ENCODE peak calls at places on chromosomes 7 and 10, in seven cellular contexts. One of them, this sample, is unnamed.

GRCh38 chr10:45386657-45387056 is 12.6 kb downstream of the ALOX5 start:
- DNase-seq in CD8-positive, alpha-beta memory T cell: no peak
- DNase-seq in GM23338: no peak
- DNase-seq in K562: no peak
- DNase-seq in AG04450: no peak
- DNase-seq in adipocyte: no peak
- DNase-seq in lower lobe of right lung: no peak
- DNase-seq in this sample: no peak

GRCh38 chr7:135326636-135327280 is 93.1 kb downstream of the STRA8 start:
- DNase-seq in adipocyte: no peak
- DNase-seq in K562: no peak
- DNase-seq in GM23338: no peak
- DNase-seq in lower lobe of right lung: no peak
- DNase-seq in CD8-positive, alpha-beta memory T cell: no peak
- DNase-seq in AG04450: peak
- DNase-seq in this sample: no peak

GRCh38 chr10:30827531-30828120 is 198.1 kb upstream of the LYZL2 start:
- DNase-seq in GM23338: no peak
- DNase-seq in adipocyte: peak
- DNase-seq in K562: no peak
- DNase-seq in CD8-positive, alpha-beta memory T cell: no peak
- DNase-seq in AG04450: peak
- DNase-seq in lower lobe of right lung: no peak
- DNase-seq in this sample: no peak

GRCh38 chr7:76217942-76218566 is 16.4 kb downstream of the SRRM3 start:
- DNase-seq in K562: no peak
- DNase-seq in lower lobe of right lung: no peak
- DNase-seq in adipocyte: no peak
- DNase-seq in GM23338: no peak
- DNase-seq in AG04450: no peak
- DNase-seq in CD8-positive, alpha-beta memory T cell: no peak
- DNase-seq in this sample: no peak

GRCh38 chr10:102723989-102724388 is 9.6 kb downstream of the SFXN2 start:
- DNase-seq in K562: no peak
- DNase-seq in adipocyte: no peak
- DNase-seq in lower lobe of right lung: no peak
- DNase-seq in GM23338: no peak
- DNase-seq in AG04450: no peak
- DNase-seq in CD8-positive, alpha-beta memory T cell: no peak
- DNase-seq in this sample: no peak

GRCh38 chr10:80966326-80966986 is 428.8 kb downstream of the SH2D4B start:
- DNase-seq in adipocyte: no peak
- DNase-seq in CD8-positive, alpha-beta memory T cell: no peak
- DNase-seq in AG04450: no peak
- DNase-seq in lower lobe of right lung: no peak
- DNase-seq in GM23338: no peak
- DNase-seq in K562: no peak
- DNase-seq in this sample: no peak

GRCh38 chr7:110975476-110975875 is 115.5 kb upstream of the LRRN3 start:
- DNase-seq in lower lobe of right lung: no peak
- DNase-seq in AG04450: no peak
- DNase-seq in CD8-positive, alpha-beta memory T cell: no peak
- DNase-seq in GM23338: no peak
- DNase-seq in adipocyte: no peak
- DNase-seq in K562: no peak
- DNase-seq in this sample: no peak

GRCh38 chr7:2523461-2523905 is 3.9 kb downstream of the LFNG start:
- DNase-seq in adipocyte: no peak
- DNase-seq in GM23338: peak
- DNase-seq in CD8-positive, alpha-beta memory T cell: no peak
- DNase-seq in K562: no peak
- DNase-seq in AG04450: no peak
- DNase-seq in lower lobe of right lung: peak
- DNase-seq in this sample: no peak

GRCh38 chr7:47571355-47572100 is 10.4 kb downstream of the TNS3 start:
- DNase-seq in AG04450: peak
- DNase-seq in adipocyte: peak
- DNase-seq in CD8-positive, alpha-beta memory T cell: no peak
- DNase-seq in GM23338: no peak
- DNase-seq in K562: no peak
- DNase-seq in lower lobe of right lung: peak
- DNase-seq in this sample: no peak

GRCh38 chr7:43565786-43566185 is 17.1 kb upstream of the STK17A start:
- DNase-seq in CD8-positive, alpha-beta memory T cell: no peak
- DNase-seq in GM23338: no peak
- DNase-seq in lower lobe of right lung: no peak
- DNase-seq in adipocyte: no peak
- DNase-seq in AG04450: no peak
- DNase-seq in K562: no peak
- DNase-seq in this sample: no peak

GRCh38 chr10:116669832-116670644 is 49.3 kb downstream of the PNLIPRP2 start:
- DNase-seq in K562: peak
- DNase-seq in GM23338: peak
- DNase-seq in CD8-positive, alpha-beta memory T cell: no peak
- DNase-seq in lower lobe of right lung: no peak
- DNase-seq in AG04450: no peak
- DNase-seq in adipocyte: no peak
- DNase-seq in this sample: no peak

GRCh38 chr10:126663328-126663727 is 7.2 kb downstream of the C10orf90 start:
- DNase-seq in CD8-positive, alpha-beta memory T cell: no peak
- DNase-seq in adipocyte: peak
- DNase-seq in AG04450: no peak
- DNase-seq in lower lobe of right lung: no peak
- DNase-seq in GM23338: no peak
- DNase-seq in K562: no peak
- DNase-seq in this sample: peak

GRCh38 chr7:158239290-158239981 is 348.2 kb downstream of the PTPRN2 start:
- DNase-seq in GM23338: no peak
- DNase-seq in adipocyte: no peak
- DNase-seq in lower lobe of right lung: no peak
- DNase-seq in CD8-positive, alpha-beta memory T cell: no peak
- DNase-seq in AG04450: no peak
- DNase-seq in K562: peak
- DNase-seq in this sample: no peak

GRCh38 chr10:95742529-95742884 is 13.5 kb upstream of the ENTPD1 start:
- DNase-seq in lower lobe of right lung: no peak
- DNase-seq in adipocyte: no peak
- DNase-seq in CD8-positive, alpha-beta memory T cell: no peak
- DNase-seq in K562: no peak
- DNase-seq in AG04450: no peak
- DNase-seq in GM23338: no peak
- DNase-seq in this sample: no peak
- H3K4me3 ChIP-seq in lower lobe of right lung: no peak
- H3K4me3 ChIP-seq in adipocyte: no peak
- H3K4me3 ChIP-seq in CD8-positive, alpha-beta memory T cell: no peak
- H3K4me3 ChIP-seq in K562: no peak
- H3K4me3 ChIP-seq in AG04450: no peak
- H3K4me3 ChIP-seq in GM23338: no peak
- H3K4me3 ChIP-seq in this sample: no peak

DNA sequence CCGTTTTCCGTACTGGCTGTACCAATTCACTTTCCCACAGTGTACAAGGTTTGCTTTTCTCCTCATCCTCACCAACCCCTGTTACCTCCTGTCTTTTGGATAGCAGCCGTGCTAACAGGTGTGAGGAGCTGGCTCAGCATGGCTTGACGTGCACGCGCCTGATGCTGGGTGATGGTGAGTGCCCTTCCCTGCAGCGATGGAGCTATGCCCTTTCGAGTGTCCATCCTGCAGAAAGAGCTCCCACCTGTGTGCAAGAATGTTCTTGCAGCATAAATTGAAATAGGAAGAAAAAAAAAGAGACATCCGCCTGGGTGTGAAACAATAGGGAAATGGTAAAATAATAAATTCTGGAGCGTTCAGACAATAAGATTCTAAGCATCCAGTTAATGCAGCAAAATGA is 9.5 kb upstream of the UBE3C start:
- DNase-seq in lower lobe of right lung: no peak
- DNase-seq in CD8-positive, alpha-beta memory T cell: no peak
- DNase-seq in K562: no peak
- DNase-seq in AG04450: no peak
- DNase-seq in adipocyte: no peak
- DNase-seq in GM23338: no peak
- DNase-seq in this sample: no peak
- H3K4me3 ChIP-seq in lower lobe of right lung: no peak
- H3K4me3 ChIP-seq in CD8-positive, alpha-beta memory T cell: no peak
- H3K4me3 ChIP-seq in K562: no peak
- H3K4me3 ChIP-seq in AG04450: no peak
- H3K4me3 ChIP-seq in adipocyte: no peak
- H3K4me3 ChIP-seq in GM23338: no peak
- H3K4me3 ChIP-seq in this sample: no peak

GRCh38 chr7:150976529-150977381 is 1.4 kb downstream of the KCNH2 start:
- DNase-seq in K562: peak
- DNase-seq in CD8-positive, alpha-beta memory T cell: no peak
- DNase-seq in adipocyte: no peak
- DNase-seq in GM23338: peak
- DNase-seq in lower lobe of right lung: no peak
- DNase-seq in AG04450: no peak
- DNase-seq in this sample: no peak

GRCh38 chr7:150973571-150974451 is 4.3 kb downstream of the KCNH2 start:
- DNase-seq in K562: peak
- DNase-seq in AG04450: no peak
- DNase-seq in lower lobe of right lung: no peak
- DNase-seq in adipocyte: no peak
- DNase-seq in GM23338: peak
- DNase-seq in CD8-positive, alpha-beta memory T cell: no peak
- DNase-seq in this sample: no peak

GRCh38 chr7:150977382-150978135 is 562 bp downstream of the KCNH2 start:
- DNase-seq in GM23338: peak
- DNase-seq in AG04450: no peak
- DNase-seq in adipocyte: no peak
- DNase-seq in K562: no peak
- DNase-seq in lower lobe of right lung: no peak
- DNase-seq in CD8-positive, alpha-beta memory T cell: no peak
- DNase-seq in this sample: no peak

GRCh38 chr7:150974468-150975391 is 3.4 kb downstream of the KCNH2 start:
- DNase-seq in K562: peak
- DNase-seq in lower lobe of right lung: no peak
- DNase-seq in CD8-positive, alpha-beta memory T cell: peak
- DNase-seq in GM23338: peak
- DNase-seq in AG04450: no peak
- DNase-seq in adipocyte: peak
- DNase-seq in this sample: peak

GRCh38 chr7:150975536-150976285 is 2.4 kb downstream of the KCNH2 start:
- DNase-seq in K562: no peak
- DNase-seq in CD8-positive, alpha-beta memory T cell: no peak
- DNase-seq in AG04450: no peak
- DNase-seq in GM23338: no peak
- DNase-seq in adipocyte: no peak
- DNase-seq in lower lobe of right lung: no peak
- DNase-seq in this sample: no peak
- H3K4me3 ChIP-seq in K562: peak
- H3K4me3 ChIP-seq in CD8-positive, alpha-beta memory T cell: peak
- H3K4me3 ChIP-seq in AG04450: no peak
- H3K4me3 ChIP-seq in GM23338: peak
- H3K4me3 ChIP-seq in adipocyte: no peak
- H3K4me3 ChIP-seq in lower lobe of right lung: peak
- H3K4me3 ChIP-seq in this sample: peak

DNA sequence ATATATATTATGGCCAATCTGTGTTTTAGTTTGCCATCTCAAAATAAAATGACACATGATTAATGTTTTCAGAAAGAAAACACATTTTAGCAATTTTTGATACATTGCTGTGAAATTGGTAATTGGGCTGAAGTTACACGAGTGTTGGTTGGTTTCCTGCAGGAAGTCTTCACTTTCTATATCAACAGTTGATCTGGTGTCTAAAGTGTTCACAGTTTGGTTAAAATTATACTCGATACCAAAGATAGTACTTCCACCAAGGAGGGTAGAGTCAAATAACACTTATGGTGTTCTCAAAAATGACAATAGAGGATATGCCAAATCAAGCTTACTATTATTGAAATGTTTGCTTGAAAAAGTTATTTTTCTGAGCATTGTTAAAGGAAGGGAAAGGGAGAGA is 120.4 kb upstream of the GLCCI1 start:
- DNase-seq in AG04450: no peak
- DNase-seq in adipocyte: no peak
- DNase-seq in CD8-positive, alpha-beta memory T cell: no peak
- DNase-seq in GM23338: no peak
- DNase-seq in K562: no peak
- DNase-seq in lower lobe of right lung: no peak
- DNase-seq in this sample: no peak
- H3K4me3 ChIP-seq in AG04450: no peak
- H3K4me3 ChIP-seq in adipocyte: no peak
- H3K4me3 ChIP-seq in CD8-positive, alpha-beta memory T cell: no peak
- H3K4me3 ChIP-seq in GM23338: no peak
- H3K4me3 ChIP-seq in K562: no peak
- H3K4me3 ChIP-seq in lower lobe of right lung: no peak
- H3K4me3 ChIP-seq in this sample: no peak

GRCh38 chr7:137276194-137276593 is 67.3 kb downstream of the PTN start:
- DNase-seq in K562: no peak
- DNase-seq in adipocyte: no peak
- DNase-seq in lower lobe of right lung: no peak
- DNase-seq in CD8-positive, alpha-beta memory T cell: no peak
- DNase-seq in AG04450: no peak
- DNase-seq in GM23338: no peak
- DNase-seq in this sample: no peak
- H3K4me3 ChIP-seq in K562: no peak
- H3K4me3 ChIP-seq in adipocyte: no peak
- H3K4me3 ChIP-seq in lower lobe of right lung: no peak
- H3K4me3 ChIP-seq in CD8-positive, alpha-beta memory T cell: no peak
- H3K4me3 ChIP-seq in AG04450: no peak
- H3K4me3 ChIP-seq in GM23338: no peak
- H3K4me3 ChIP-seq in this sample: no peak

DNA sequence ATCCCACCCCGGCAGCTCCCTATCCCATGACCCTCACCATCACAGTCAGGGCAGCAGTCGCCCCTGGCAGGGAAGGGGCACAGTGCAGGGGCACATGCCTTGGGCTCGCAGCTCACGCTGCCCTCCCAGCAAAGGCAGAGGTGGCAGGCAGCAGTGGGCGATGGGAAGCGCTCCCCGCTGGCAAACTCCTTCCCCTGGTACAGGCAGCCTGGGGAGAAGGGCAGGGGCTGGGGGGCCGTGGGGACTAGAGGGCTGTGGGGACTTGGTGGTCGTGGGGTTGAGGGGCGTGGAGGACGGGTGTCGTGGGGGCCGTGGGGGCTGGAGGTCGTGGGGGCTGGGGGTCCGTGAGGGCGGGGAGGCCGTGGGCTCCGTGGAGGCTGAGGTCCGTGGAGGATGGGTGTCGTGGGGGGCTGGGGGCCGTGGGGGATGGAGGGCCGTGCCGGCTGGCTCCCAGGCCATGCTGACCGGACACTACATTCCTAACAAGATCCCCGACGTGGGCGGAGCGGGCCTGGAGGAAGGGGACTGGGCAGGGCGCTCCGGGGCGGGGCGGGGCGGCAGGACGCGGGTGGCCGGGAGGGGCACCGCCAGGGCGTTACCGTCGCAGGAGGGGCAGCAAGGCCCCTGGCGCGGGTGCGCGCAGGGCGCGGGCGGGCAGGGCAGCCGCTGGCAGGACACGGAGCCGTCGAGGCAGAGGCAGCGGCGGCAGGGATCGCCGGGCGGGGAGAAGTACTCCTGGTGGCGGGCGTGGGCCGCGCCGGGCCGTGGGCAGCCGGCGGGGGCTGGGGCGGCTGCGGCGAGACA is 20.0 kb downstream of the KCP start:
- DNase-seq in CD8-positive, alpha-beta memory T cell: no peak
- DNase-seq in AG04450: no peak
- DNase-seq in lower lobe of right lung: no peak
- DNase-seq in adipocyte: peak
- DNase-seq in GM23338: peak
- DNase-seq in K562: peak
- DNase-seq in this sample: no peak
- H3K4me3 ChIP-seq in CD8-positive, alpha-beta memory T cell: no peak
- H3K4me3 ChIP-seq in AG04450: no peak
- H3K4me3 ChIP-seq in lower lobe of right lung: peak
- H3K4me3 ChIP-seq in adipocyte: no peak
- H3K4me3 ChIP-seq in GM23338: peak
- H3K4me3 ChIP-seq in K562: peak
- H3K4me3 ChIP-seq in this sample: peak

This sample was measured in effector memory CD4-positive, alpha-beta T cell.